ENCODE peak calls at places on chromosomes 6 and 20, in four cellular contexts. One of them, this sample, is unnamed.

GRCh38 chr6:154888426-154888825 is 106.7 kb upstream of the TIAM2 start:
- DNase-seq in AG04450: no peak
- DNase-seq in CD4-positive, alpha-beta T cell: no peak
- DNase-seq in fibroblast of lung: peak; percentile 30
- DNase-seq in this sample: no peak

GRCh38 chr20:16927031-16927430 is 178.9 kb downstream of the OTOR start:
- DNase-seq in AG04450: no peak
- DNase-seq in CD4-positive, alpha-beta T cell: no peak
- DNase-seq in fibroblast of lung: no peak
- DNase-seq in this sample: no peak

GRCh38 chr6:73076211-73076610 is 149.1 kb downstream of the KHDC1L start:
- DNase-seq in AG04450: no peak
- DNase-seq in CD4-positive, alpha-beta T cell: no peak
- DNase-seq in fibroblast of lung: peak; percentile 19
- DNase-seq in this sample: no peak

GRCh38 chr20:52312131-52312729 is 120.7 kb upstream of the ZFP64 start:
- DNase-seq in AG04450: peak; percentile 16
- DNase-seq in CD4-positive, alpha-beta T cell: peak; percentile 48
- DNase-seq in fibroblast of lung: peak; percentile 53
- DNase-seq in this sample: peak; percentile 5

GRCh38 chr20:18443841-18444240 is 23.0 kb downstream of the DZANK1 start:
- DNase-seq in AG04450: no peak
- DNase-seq in CD4-positive, alpha-beta T cell: no peak
- DNase-seq in fibroblast of lung: peak; percentile 35
- DNase-seq in this sample: no peak

GRCh38 chr6:43395822-43396221 is 26.4 kb upstream of the ZNF318 start:
- DNase-seq in AG04450: no peak
- DNase-seq in CD4-positive, alpha-beta T cell: no peak
- DNase-seq in fibroblast of lung: no peak
- DNase-seq in this sample: no peak

GRCh38 chr20:44066645-44067606 is 120.1 kb downstream of the JPH2 start:
- DNase-seq in AG04450: no peak
- DNase-seq in CD4-positive, alpha-beta T cell: no peak
- DNase-seq in fibroblast of lung: no peak
- DNase-seq in this sample: no peak

GRCh38 chr20:48703511-48704219 is 124.1 kb downstream of the PREX1 start:
- DNase-seq in AG04450: no peak
- DNase-seq in CD4-positive, alpha-beta T cell: no peak
- DNase-seq in fibroblast of lung: no peak
- DNase-seq in this sample: no peak

GRCh38 chr6:6007311-6008113 is 787 bp upstream of the NRN1 start:
- DNase-seq in AG04450: no peak
- DNase-seq in CD4-positive, alpha-beta T cell: no peak
- DNase-seq in fibroblast of lung: no peak
- DNase-seq in this sample: no peak

GRCh38 chr20:58965270-58966064 is 15.6 kb upstream of the NELFCD start:
- DNase-seq in AG04450: no peak
- DNase-seq in CD4-positive, alpha-beta T cell: no peak
- DNase-seq in fibroblast of lung: no peak
- DNase-seq in this sample: no peak

GRCh38 chr20:14332796-14333345 is 4.5 kb downstream of the FLRT3 start:
- DNase-seq in AG04450: no peak
- DNase-seq in CD4-positive, alpha-beta T cell: no peak
- DNase-seq in fibroblast of lung: no peak
- DNase-seq in this sample: no peak

GRCh38 chr20:50893620-50894019 is 37.6 kb downstream of the ADNP start:
- DNase-seq in AG04450: no peak
- DNase-seq in CD4-positive, alpha-beta T cell: no peak
- DNase-seq in fibroblast of lung: no peak
- DNase-seq in this sample: no peak
- TF ChIP-seq CTCF in AG04450: no peak
- TF ChIP-seq CTCF in CD4-positive, alpha-beta T cell: no peak
- TF ChIP-seq CTCF in fibroblast of lung: no peak
- TF ChIP-seq CTCF in this sample: no peak

DNA sequence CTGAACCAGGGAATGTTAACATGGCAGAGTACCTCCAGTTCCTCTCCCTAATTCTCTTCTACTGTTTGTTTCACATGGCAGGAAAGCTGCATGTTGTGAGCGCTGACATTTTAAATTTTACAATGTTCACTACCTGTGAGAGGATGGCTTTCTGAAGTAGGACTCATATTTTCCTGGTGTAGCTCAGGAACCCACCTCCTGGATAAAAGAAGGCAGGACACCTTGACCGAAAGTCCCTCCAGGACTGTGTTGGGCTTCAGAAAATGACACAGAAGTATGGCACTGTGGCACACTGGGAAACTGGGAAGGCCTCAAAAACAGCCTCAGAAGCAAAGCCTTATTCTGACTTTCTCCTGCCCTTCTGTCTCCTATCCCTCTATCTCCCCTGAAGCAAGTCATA is 33.3 kb downstream of the PTPRK start:
- DNase-seq in AG04450: no peak
- DNase-seq in CD4-positive, alpha-beta T cell: no peak
- DNase-seq in fibroblast of lung: no peak
- DNase-seq in this sample: no peak
- TF ChIP-seq CTCF in AG04450: peak; percentile 30
- TF ChIP-seq CTCF in CD4-positive, alpha-beta T cell: no peak
- TF ChIP-seq CTCF in fibroblast of lung: peak; percentile 14
- TF ChIP-seq CTCF in this sample: no peak

GRCh38 chr20:57748601-57749130 is 38.9 kb upstream of the PMEPA1 start:
- DNase-seq in AG04450: peak; percentile 3
- DNase-seq in CD4-positive, alpha-beta T cell: peak; percentile 30
- DNase-seq in fibroblast of lung: peak; percentile 86
- DNase-seq in this sample: peak; percentile 10
- TF ChIP-seq CTCF in AG04450: no peak
- TF ChIP-seq CTCF in CD4-positive, alpha-beta T cell: no peak
- TF ChIP-seq CTCF in fibroblast of lung: no peak
- TF ChIP-seq CTCF in this sample: no peak

DNA sequence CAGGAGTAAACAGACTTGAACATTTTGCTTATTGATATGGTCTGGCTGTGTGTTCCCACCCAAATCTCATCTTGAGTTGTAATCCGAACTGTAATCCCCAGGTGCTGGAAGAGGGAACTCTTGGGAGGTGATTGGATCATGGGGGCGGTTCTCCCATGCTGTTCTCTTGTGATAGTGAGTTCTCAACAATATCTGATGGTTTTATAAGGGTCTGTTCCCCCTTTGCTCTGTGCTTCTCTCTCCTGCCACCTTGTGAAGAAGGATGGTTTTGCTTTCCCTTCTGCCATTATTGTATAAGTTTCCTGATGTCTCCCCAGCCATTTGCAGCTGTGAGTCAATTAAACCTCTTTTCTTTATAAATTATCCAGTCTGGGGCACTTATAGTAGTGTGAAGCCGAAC is 40.0 kb downstream of the MYLIP start:
- DNase-seq in AG04450: no peak
- DNase-seq in CD4-positive, alpha-beta T cell: no peak
- DNase-seq in fibroblast of lung: peak; percentile 24
- DNase-seq in this sample: no peak
- TF ChIP-seq CTCF in AG04450: peak; percentile 73
- TF ChIP-seq CTCF in CD4-positive, alpha-beta T cell: no peak
- TF ChIP-seq CTCF in fibroblast of lung: peak; percentile 71
- TF ChIP-seq CTCF in this sample: peak; percentile 61

DNA sequence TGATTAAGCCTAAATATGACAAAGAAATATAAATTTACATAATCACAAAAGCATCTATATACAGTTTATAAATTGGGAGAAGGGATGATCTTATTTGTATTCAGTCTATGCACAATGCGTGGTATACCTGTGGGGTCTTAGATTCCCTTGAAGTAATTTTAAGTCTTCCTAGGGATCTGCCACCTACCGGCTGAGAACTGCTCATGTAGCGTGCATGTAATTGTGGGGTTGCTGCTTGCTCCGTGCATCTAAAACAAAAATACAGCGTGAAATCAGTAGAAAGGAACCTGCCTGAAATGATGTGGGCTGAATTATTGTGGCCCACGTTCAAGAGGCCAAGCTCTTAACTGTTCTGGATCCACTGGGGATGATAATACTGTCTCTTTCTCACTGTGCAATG is 187.3 kb downstream of the MBOAT1 start:
- DNase-seq in AG04450: no peak
- DNase-seq in CD4-positive, alpha-beta T cell: no peak
- DNase-seq in fibroblast of lung: no peak
- DNase-seq in this sample: no peak
- TF ChIP-seq CTCF in AG04450: no peak
- TF ChIP-seq CTCF in CD4-positive, alpha-beta T cell: no peak
- TF ChIP-seq CTCF in fibroblast of lung: no peak
- TF ChIP-seq CTCF in this sample: no peak

GRCh38 chr20:50931048-50931305 is 260 bp downstream of the ADNP start:
- DNase-seq in AG04450: no peak
- DNase-seq in CD4-positive, alpha-beta T cell: no peak
- DNase-seq in fibroblast of lung: no peak
- DNase-seq in this sample: no peak
- TF ChIP-seq CTCF in AG04450: no peak
- TF ChIP-seq CTCF in CD4-positive, alpha-beta T cell: no peak
- TF ChIP-seq CTCF in fibroblast of lung: no peak
- TF ChIP-seq CTCF in this sample: no peak

GRCh38 chr6:168201383-168201782 is 118.2 kb downstream of the DACT2 start:
- DNase-seq in AG04450: no peak
- DNase-seq in CD4-positive, alpha-beta T cell: no peak
- DNase-seq in fibroblast of lung: no peak
- DNase-seq in this sample: no peak
- TF ChIP-seq CTCF in AG04450: no peak
- TF ChIP-seq CTCF in CD4-positive, alpha-beta T cell: no peak
- TF ChIP-seq CTCF in fibroblast of lung: no peak
- TF ChIP-seq CTCF in this sample: no peak

This sample was measured in AG09319.